ENCODE peak calls at places on chromosome 17, in nine cellular contexts. U is astrocyte of the cerebellum, M is fibroblast of lung, O is cardiac fibroblast, A is adipocyte, X is pancreas, K is neuronal stem cell, Q is fibroblast of the aortic adventitia, V is body of pancreas. T is an unnamed sample.

GRCh38 chr17:59443106-59443505 is 111.7 kb downstream of the YPEL2 start:
- DNase-seq in A (no peak), U (no peak), Q (no peak), X (no peak), K (no peak), V (no peak), O (no peak), M (no peak), T (no peak)

GRCh38 chr17:53387745-53388144 is 435.0 kb upstream of the KIF2B start:
- DNase-seq in V (no peak), A (no peak), K (no peak), X (no peak), O (no peak), M (no peak), Q (no peak), U (no peak), T (no peak)

GRCh38 chr17:6548578-6549330 is 7.6 kb downstream of the PITPNM3 start:
- DNase-seq in O (no peak), M (no peak), X (no peak), U (no peak), K (no peak), V (no peak), A (no peak), Q (no peak), T (no peak)

GRCh38 chr17:5282639-5283217 is 644 bp downstream of the RABEP1 start:
- DNase-seq in U (no peak), M (peak), V (peak), K (no peak), A (no peak), X (no peak), Q (peak), O (peak), T (no peak)

GRCh38 chr17:39724731-39725130 is 5.6 kb downstream of the MIEN1 start:
- DNase-seq in K (no peak), M (no peak), U (no peak), Q (no peak), O (no peak), V (no peak), X (no peak), A (no peak), T (no peak)

GRCh38 chr17:73956169-73956568 is 247.3 kb upstream of the RPL38 start:
- DNase-seq in K (no peak), O (no peak), U (no peak), M (no peak), V (no peak), A (no peak), Q (no peak), X (no peak), T (no peak)

GRCh38 chr17:4033751-4034251 is 69.6 kb upstream of the ATP2A3 start:
- DNase-seq in X (no peak), U (no peak), Q (no peak), A (no peak), O (no peak), M (no peak), V (peak), K (no peak), T (no peak)

GRCh38 chr17:30961213-30962188 is 9.3 kb upstream of the RNF135 start:
- DNase-seq in A (peak), O (peak), U (no peak), Q (peak), V (no peak), X (no peak), K (no peak), M (peak), T (peak)

GRCh38 chr17:42695500-42695899 is 13.2 kb downstream of the CNTNAP1 start:
- DNase-seq in Q (no peak), A (no peak), M (no peak), K (no peak), U (no peak), X (peak), V (no peak), O (no peak), T (no peak)

GRCh38 chr17:1228752-1229353 is 41.4 kb upstream of the BHLHA9 start:
- DNase-seq in Q (no peak), A (no peak), U (no peak), K (no peak), X (peak), M (no peak), O (no peak), V (no peak), T (no peak)

GRCh38 chr17:13931111-13931526 is 138.2 kb upstream of the COX10 start:
- DNase-seq in M (peak), Q (peak), U (peak), V (no peak), A (no peak), X (no peak), K (no peak), O (peak), T (no peak)

GRCh38 chr17:27582696-27583095 is 48.3 kb upstream of the LGALS9 start:
- DNase-seq in M (no peak), A (no peak), V (no peak), K (no peak), U (no peak), O (no peak), X (no peak), Q (no peak), T (no peak)

GRCh38 chr17:50272711-50273653 is 1.3 kb upstream of the TMEM92 start:
- DNase-seq in X (peak), O (peak), A (peak), Q (peak), M (no peak), K (peak), V (peak), U (no peak), T (peak)

GRCh38 chr17:55436224-55437164 is 14.9 kb upstream of the MMD start:
- DNase-seq in X (no peak), U (no peak), M (no peak), K (no peak), Q (no peak), O (no peak), V (no peak), A (no peak), T (no peak)

GRCh38 chr17:58245428-58246103 is 7.2 kb downstream of the LPO start:
- DNase-seq in Q (peak), U (no peak), O (no peak), X (no peak), M (no peak), A (no peak), V (no peak), K (no peak), T (peak)

GRCh38 chr17:43880420-43880991 is 26.8 kb downstream of the MPP2 start:
- DNase-seq in K (peak), Q (no peak), X (peak), M (no peak), O (peak), A (peak), V (peak), U (no peak), T (peak)

GRCh38 chr17:49779730-49780220 is 8.7 kb upstream of the KAT7 start:
- DNase-seq in M (peak), U (peak), K (no peak), V (peak), X (no peak), O (peak), Q (peak), A (peak), T (no peak)

GRCh38 chr17:78423961-78424747 is 45.7 kb downstream of the PGS1 start:
- DNase-seq in K (no peak), O (no peak), M (no peak), Q (no peak), A (no peak), V (no peak), U (no peak), X (no peak), T (no peak)

GRCh38 chr17:45818041-45818440 is 26.6 kb upstream of the SPPL2C start:
- DNase-seq in V (no peak), X (no peak), U (no peak), M (no peak), Q (no peak), A (no peak), K (no peak), O (no peak), T (no peak)

GRCh38 chr17:42221886-42222745 is 27.8 kb upstream of the GHDC start:
- DNase-seq in M (peak), Q (peak), U (no peak), V (peak), X (no peak), A (peak), O (peak), K (peak), T (peak)

GRCh38 chr17:9644910-9645751 is at the start of gene USP43:
- DNase-seq in V (peak), O (no peak), X (peak), M (peak), U (no peak), K (peak), A (peak), Q (no peak), T (peak)
- H3K4me3 ChIP-seq in V (peak), O (peak), X (peak), M (peak), U (peak), K (peak), A (peak), Q (no peak), T (peak)

DNA sequence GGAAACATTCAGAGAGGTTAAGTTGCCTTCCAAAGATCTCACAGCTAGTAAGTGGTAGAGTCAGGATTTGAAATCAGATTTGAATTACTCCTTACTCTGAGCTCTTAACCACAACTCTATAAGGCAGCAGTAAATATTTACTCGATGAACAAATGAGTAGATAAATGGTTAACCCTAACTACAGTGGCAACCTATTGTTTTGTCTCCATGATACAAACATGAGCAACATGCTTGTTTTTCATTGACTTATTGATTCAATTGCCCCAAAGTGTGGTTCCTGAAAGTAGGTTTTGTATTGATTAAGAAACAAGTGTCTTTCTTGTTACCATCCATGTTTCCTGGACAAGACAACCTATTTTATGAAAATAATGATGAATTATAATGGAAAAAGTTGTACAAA is 34.8 kb upstream of the DDX52 start:
- DNase-seq in O (no peak), X (no peak), K (no peak), A (no peak), M (no peak), V (no peak), U (no peak), Q (no peak), T (no peak)
- H3K4me3 ChIP-seq in O (no peak), X (no peak), K (no peak), A (no peak), M (no peak), V (no peak), U (no peak), Q (no peak), T (no peak)

GRCh38 chr17:75088902-75089417 is 1.2 kb downstream of the SLC16A5 start:
- DNase-seq in A (no peak), X (no peak), M (peak), U (no peak), V (no peak), O (peak), Q (no peak), K (no peak), T (peak)

GRCh38 chr17:75087182-75087557 is 584 bp upstream of the SLC16A5 start:
- DNase-seq in V (no peak), A (no peak), O (no peak), X (no peak), Q (no peak), U (no peak), M (no peak), K (no peak), T (no peak)

GRCh38 chr17:75087558-75088453 is at the start of gene SLC16A5:
- DNase-seq in A (peak), X (peak), U (no peak), Q (peak), K (peak), V (peak), O (peak), M (peak), T (peak)

GRCh38 chr17:75088465-75088895 is 726 bp downstream of the SLC16A5 start:
- DNase-seq in M (no peak), V (no peak), X (no peak), O (no peak), Q (no peak), A (no peak), U (no peak), K (no peak), T (no peak)

DNA sequence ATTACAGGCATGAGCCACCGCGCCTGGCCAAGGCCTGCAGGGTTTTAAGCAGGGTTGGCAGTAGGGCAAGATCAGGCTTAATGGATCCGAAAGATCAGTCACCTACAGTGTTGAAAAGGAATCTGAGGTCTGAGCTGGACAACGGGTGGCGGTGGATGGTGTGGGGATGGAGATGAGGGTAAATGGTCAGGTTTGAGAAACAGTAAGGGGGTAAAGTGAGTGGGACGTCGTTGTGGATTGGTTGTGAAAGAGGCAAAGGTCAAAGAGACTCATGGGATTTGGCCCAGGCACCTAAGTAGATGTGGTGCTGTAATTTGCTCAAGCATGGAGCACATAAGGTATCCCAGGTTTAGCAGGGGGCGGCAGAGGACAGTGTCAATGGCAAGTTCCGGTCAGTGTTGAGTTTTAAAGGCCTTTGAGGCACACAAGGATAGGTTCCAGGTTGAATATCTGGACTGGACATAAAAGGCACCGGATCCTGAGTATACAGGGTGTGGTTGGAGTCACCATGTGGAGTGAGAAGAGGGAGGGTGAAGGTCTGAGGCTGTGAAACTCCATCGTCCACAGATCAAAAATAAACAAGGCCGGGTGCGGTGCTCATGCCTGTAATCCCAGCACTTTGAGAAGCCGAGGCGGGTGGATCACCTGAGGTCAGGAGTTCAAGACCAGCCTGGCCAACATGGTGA is 1.1 kb upstream of the SLC16A5 start:
- DNase-seq in O (no peak), X (no peak), Q (no peak), K (no peak), A (no peak), M (no peak), U (no peak), V (no peak), T (no peak)
- H3K4me3 ChIP-seq in O (no peak), X (no peak), Q (no peak), K (no peak), A (peak), M (no peak), U (no peak), V (no peak), T (no peak)

DNA sequence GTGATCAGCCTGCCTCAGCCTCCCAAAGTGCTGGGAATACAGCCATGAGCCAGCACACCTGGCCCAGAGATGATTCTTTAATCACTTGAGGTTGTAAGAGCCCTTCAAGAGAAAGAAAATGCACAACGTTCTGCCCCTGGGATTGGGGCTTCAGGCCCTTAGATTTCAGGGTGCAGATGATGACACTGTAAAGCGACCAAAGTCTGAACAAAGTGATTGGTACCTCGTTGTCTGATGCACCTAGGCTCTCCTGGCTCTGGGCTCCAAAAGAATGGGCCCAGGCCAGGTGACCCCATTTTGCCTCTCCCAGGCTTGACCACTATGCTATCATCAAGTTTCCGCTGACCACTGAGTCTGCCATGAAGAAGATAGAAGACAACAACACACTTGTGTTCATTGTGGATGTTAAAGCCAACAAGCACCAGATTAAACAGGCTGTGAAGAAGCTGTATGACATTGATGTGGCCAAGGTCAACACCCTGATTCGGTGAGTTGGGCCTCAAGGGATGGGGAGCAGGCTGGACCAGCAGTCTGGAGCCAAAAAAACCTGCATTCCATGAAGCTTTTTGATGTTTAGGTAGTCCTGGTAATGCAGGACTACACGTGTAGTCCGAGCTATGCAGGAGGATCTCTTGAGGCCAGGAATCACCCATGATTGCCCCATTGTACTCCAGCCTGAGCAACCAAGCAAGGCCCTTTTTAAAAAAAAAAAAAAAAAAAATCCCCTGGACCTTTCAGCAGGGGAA is 2.8 kb downstream of the RPL23A start:
- DNase-seq in X (no peak), K (no peak), V (no peak), M (no peak), U (no peak), Q (no peak), A (no peak), O (no peak), T (no peak)
- H3K4me3 ChIP-seq in X (no peak), K (no peak), V (no peak), M (peak), U (no peak), Q (peak), A (peak), O (peak), T (no peak)

GRCh38 chr17:79792984-79793923 is 3.6 kb downstream of the CBX8 start:
- DNase-seq in U (no peak), M (peak), X (peak), A (peak), O (no peak), V (no peak), K (no peak), Q (peak), T (no peak)
- H3K4me3 ChIP-seq in U (peak), M (peak), X (no peak), A (peak), O (peak), V (no peak), K (peak), Q (peak), T (no peak)

GRCh38 chr17:52170963-52171572 is 12.6 kb upstream of the CA10 start:
- DNase-seq in A (peak), X (no peak), Q (no peak), M (no peak), O (peak), V (peak), K (peak), U (no peak), T (no peak)
- H3K4me3 ChIP-seq in A (no peak), X (no peak), Q (no peak), M (no peak), O (no peak), V (no peak), K (no peak), U (no peak), T (no peak)

GRCh38 chr17:81486174-81486810 is 26.3 kb downstream of the ACTG1 start:
- DNase-seq in M (no peak), U (no peak), X (no peak), O (no peak), A (no peak), Q (no peak), K (no peak), V (no peak), T (no peak)
- H3K4me3 ChIP-seq in M (no peak), U (no peak), X (no peak), O (no peak), A (no peak), Q (no peak), K (no peak), V (no peak), T (no peak)

GRCh38 chr17:81402530-81402941 is 7.3 kb downstream of the BAHCC1 start:
- DNase-seq in V (no peak), M (no peak), X (no peak), K (no peak), A (no peak), O (no peak), Q (peak), U (no peak), T (no peak)

GRCh38 chr17:81403671-81404534 is 8.6 kb downstream of the BAHCC1 start:
- DNase-seq in M (no peak), Q (peak), V (no peak), A (no peak), K (no peak), X (no peak), U (no peak), O (peak), T (no peak)

GRCh38 chr17:81401727-81402529 is 6.7 kb downstream of the BAHCC1 start:
- DNase-seq in Q (peak), K (no peak), V (no peak), A (no peak), O (peak), X (no peak), M (peak), U (no peak), T (no peak)

GRCh38 chr17:81404557-81405165 is 9.4 kb downstream of the BAHCC1 start:
- DNase-seq in O (peak), K (no peak), U (no peak), M (no peak), X (no peak), V (no peak), A (no peak), Q (no peak), T (no peak)

GRCh38 chr17:81403040-81403467 is 7.8 kb downstream of the BAHCC1 start:
- DNase-seq in A (no peak), K (no peak), X (no peak), V (no peak), M (no peak), O (peak), U (no peak), Q (peak), T (no peak)
- H3K4me3 ChIP-seq in A (peak), K (no peak), X (no peak), V (no peak), M (peak), O (no peak), U (no peak), Q (no peak), T (peak)

GRCh38 chr17:71632328-71632727 is 488.5 kb upstream of the SOX9 start:
- DNase-seq in O (peak), A (peak), V (no peak), Q (peak), M (peak), X (no peak), U (peak), K (no peak), T (no peak)

GRCh38 chr17:71631483-71631882 is 489.3 kb upstream of the SOX9 start:
- DNase-seq in X (no peak), U (no peak), K (no peak), A (peak), Q (no peak), M (peak), V (no peak), O (peak), T (no peak)

GRCh38 chr17:71633391-71633849 is 487.4 kb upstream of the SOX9 start:
- DNase-seq in V (no peak), Q (peak), A (peak), O (peak), U (peak), M (peak), X (no peak), K (no peak), T (no peak)

GRCh38 chr17:71625330-71625729 is 495.5 kb upstream of the SOX9 start:
- DNase-seq in Q (no peak), X (no peak), V (no peak), A (no peak), K (no peak), M (no peak), U (no peak), O (no peak), T (no peak)

DNA sequence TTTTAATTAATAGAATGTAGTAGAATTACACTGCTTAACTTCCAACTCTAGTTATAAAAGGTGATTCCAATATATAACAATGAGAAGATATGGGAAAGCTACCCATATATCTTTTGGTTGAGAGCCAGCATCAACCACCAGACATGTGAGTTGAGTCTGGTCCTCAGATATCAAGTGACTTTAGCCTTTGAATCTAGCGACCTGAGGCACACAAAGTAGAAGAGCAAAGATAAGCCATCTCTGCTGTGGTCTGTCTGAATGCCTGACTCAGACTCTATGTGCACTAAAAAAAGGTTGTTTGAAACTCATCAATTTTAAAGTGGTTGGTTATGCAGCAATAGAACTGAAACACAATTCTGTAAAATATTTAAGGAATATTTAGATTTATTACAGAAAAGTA is 492.5 kb upstream of the SOX9 start:
- DNase-seq in X (no peak), Q (no peak), U (no peak), V (no peak), A (no peak), O (peak), M (peak), K (no peak), T (no peak)
- H3K4me3 ChIP-seq in X (no peak), Q (no peak), U (no peak), V (no peak), A (no peak), O (no peak), M (no peak), K (no peak), T (no peak)